ENCODE peak calls at places on chromosomes 13 and 19, in six cellular contexts. One of them, this sample, is unnamed.

GRCh38 chr19:39296055-39296645 is at the start of gene IFNL1:
- DNase-seq in iris pigment epithelial cell: no peak
- DNase-seq in GM03348: no peak
- DNase-seq in Calu3: peak
- DNase-seq in activated T-cell treated with anti-CD3 and anti-CD28 coated beads, Interleukin-2, amount 50 U/mL, for 72 hours: no peak
- DNase-seq in OCI-LY7: no peak
- DNase-seq in this sample: no peak

GRCh38 chr13:111656439-111656838 is 336.0 kb downstream of the TEX29 start:
- DNase-seq in iris pigment epithelial cell: no peak
- DNase-seq in GM03348: no peak
- DNase-seq in Calu3: no peak
- DNase-seq in activated T-cell treated with anti-CD3 and anti-CD28 coated beads, Interleukin-2, amount 50 U/mL, for 72 hours: no peak
- DNase-seq in OCI-LY7: no peak
- DNase-seq in this sample: no peak

GRCh38 chr13:27789495-27790303 is 2.6 kb upstream of the GSX1 start:
- DNase-seq in iris pigment epithelial cell: no peak
- DNase-seq in GM03348: no peak
- DNase-seq in Calu3: peak
- DNase-seq in activated T-cell treated with anti-CD3 and anti-CD28 coated beads, Interleukin-2, amount 50 U/mL, for 72 hours: no peak
- DNase-seq in OCI-LY7: peak
- DNase-seq in this sample: no peak

GRCh38 chr13:108020027-108020426 is 195.3 kb downstream of the LIG4 start:
- DNase-seq in iris pigment epithelial cell: no peak
- DNase-seq in GM03348: no peak
- DNase-seq in Calu3: peak
- DNase-seq in activated T-cell treated with anti-CD3 and anti-CD28 coated beads, Interleukin-2, amount 50 U/mL, for 72 hours: no peak
- DNase-seq in OCI-LY7: no peak
- DNase-seq in this sample: no peak

GRCh38 chr19:3398114-3398899 is 31.9 kb downstream of the NFIC start:
- DNase-seq in iris pigment epithelial cell: peak
- DNase-seq in GM03348: peak
- DNase-seq in Calu3: no peak
- DNase-seq in activated T-cell treated with anti-CD3 and anti-CD28 coated beads, Interleukin-2, amount 50 U/mL, for 72 hours: no peak
- DNase-seq in OCI-LY7: no peak
- DNase-seq in this sample: no peak

GRCh38 chr13:104805346-104805745 is 1730.1 kb downstream of the EFNB2 start:
- DNase-seq in iris pigment epithelial cell: no peak
- DNase-seq in GM03348: no peak
- DNase-seq in Calu3: no peak
- DNase-seq in activated T-cell treated with anti-CD3 and anti-CD28 coated beads, Interleukin-2, amount 50 U/mL, for 72 hours: no peak
- DNase-seq in OCI-LY7: no peak
- DNase-seq in this sample: no peak

GRCh38 chr13:59304596-59304995 is 859.1 kb downstream of the DIAPH3 start:
- DNase-seq in iris pigment epithelial cell: no peak
- DNase-seq in GM03348: no peak
- DNase-seq in Calu3: no peak
- DNase-seq in activated T-cell treated with anti-CD3 and anti-CD28 coated beads, Interleukin-2, amount 50 U/mL, for 72 hours: no peak
- DNase-seq in OCI-LY7: no peak
- DNase-seq in this sample: no peak

GRCh38 chr13:31950121-31950810 is 81.3 kb upstream of the FRY start:
- DNase-seq in iris pigment epithelial cell: no peak
- DNase-seq in GM03348: no peak
- DNase-seq in Calu3: no peak
- DNase-seq in activated T-cell treated with anti-CD3 and anti-CD28 coated beads, Interleukin-2, amount 50 U/mL, for 72 hours: no peak
- DNase-seq in OCI-LY7: no peak
- DNase-seq in this sample: no peak

GRCh38 chr13:113989585-113990300 is 15.9 kb upstream of the C13orf46 start:
- DNase-seq in iris pigment epithelial cell: no peak
- DNase-seq in GM03348: no peak
- DNase-seq in Calu3: no peak
- DNase-seq in activated T-cell treated with anti-CD3 and anti-CD28 coated beads, Interleukin-2, amount 50 U/mL, for 72 hours: no peak
- DNase-seq in OCI-LY7: no peak
- DNase-seq in this sample: no peak

GRCh38 chr19:40519352-40520322 is 52.8 kb downstream of the SPTBN4 start:
- DNase-seq in iris pigment epithelial cell: peak
- DNase-seq in GM03348: peak
- DNase-seq in Calu3: peak
- DNase-seq in activated T-cell treated with anti-CD3 and anti-CD28 coated beads, Interleukin-2, amount 50 U/mL, for 72 hours: peak
- DNase-seq in OCI-LY7: no peak
- DNase-seq in this sample: peak

GRCh38 chr13:27833206-27833605 is 40.9 kb downstream of the GSX1 start:
- DNase-seq in iris pigment epithelial cell: no peak
- DNase-seq in GM03348: no peak
- DNase-seq in Calu3: no peak
- DNase-seq in activated T-cell treated with anti-CD3 and anti-CD28 coated beads, Interleukin-2, amount 50 U/mL, for 72 hours: no peak
- DNase-seq in OCI-LY7: no peak
- DNase-seq in this sample: no peak

GRCh38 chr19:1295169-1296012 is 9.7 kb downstream of the EFNA2 start:
- DNase-seq in iris pigment epithelial cell: no peak
- DNase-seq in GM03348: peak
- DNase-seq in Calu3: no peak
- DNase-seq in activated T-cell treated with anti-CD3 and anti-CD28 coated beads, Interleukin-2, amount 50 U/mL, for 72 hours: peak
- DNase-seq in OCI-LY7: peak
- DNase-seq in this sample: peak

GRCh38 chr19:10936661-10937084 is 8.1 kb downstream of the TIMM29 start:
- DNase-seq in iris pigment epithelial cell: peak
- DNase-seq in GM03348: peak
- DNase-seq in Calu3: peak
- DNase-seq in activated T-cell treated with anti-CD3 and anti-CD28 coated beads, Interleukin-2, amount 50 U/mL, for 72 hours: peak
- DNase-seq in OCI-LY7: peak
- DNase-seq in this sample: peak

GRCh38 chr13:46953331-46953730 is 56.5 kb upstream of the HTR2A start:
- DNase-seq in iris pigment epithelial cell: no peak
- DNase-seq in GM03348: no peak
- DNase-seq in Calu3: no peak
- DNase-seq in activated T-cell treated with anti-CD3 and anti-CD28 coated beads, Interleukin-2, amount 50 U/mL, for 72 hours: no peak
- DNase-seq in OCI-LY7: no peak
- DNase-seq in this sample: no peak

GRCh38 chr19:15241259-15241658 is 9.0 kb upstream of the EPHX3 start:
- DNase-seq in iris pigment epithelial cell: no peak
- DNase-seq in GM03348: no peak
- DNase-seq in Calu3: no peak
- DNase-seq in activated T-cell treated with anti-CD3 and anti-CD28 coated beads, Interleukin-2, amount 50 U/mL, for 72 hours: no peak
- DNase-seq in OCI-LY7: no peak
- DNase-seq in this sample: no peak

GRCh38 chr13:57633950-57634828 is 2.6 kb downstream of the PCDH17 start:
- DNase-seq in iris pigment epithelial cell: no peak
- DNase-seq in GM03348: no peak
- DNase-seq in Calu3: no peak
- DNase-seq in activated T-cell treated with anti-CD3 and anti-CD28 coated beads, Interleukin-2, amount 50 U/mL, for 72 hours: no peak
- DNase-seq in OCI-LY7: no peak
- DNase-seq in this sample: no peak

GRCh38 chr13:34776390-34776981 is 165.6 kb upstream of the NBEA start:
- DNase-seq in iris pigment epithelial cell: no peak
- DNase-seq in GM03348: no peak
- DNase-seq in Calu3: no peak
- DNase-seq in activated T-cell treated with anti-CD3 and anti-CD28 coated beads, Interleukin-2, amount 50 U/mL, for 72 hours: no peak
- DNase-seq in OCI-LY7: no peak
- DNase-seq in this sample: no peak

GRCh38 chr19:39671739-39672363 is 16.1 kb downstream of the LGALS16 start:
- DNase-seq in iris pigment epithelial cell: peak
- DNase-seq in GM03348: peak
- DNase-seq in Calu3: peak
- DNase-seq in activated T-cell treated with anti-CD3 and anti-CD28 coated beads, Interleukin-2, amount 50 U/mL, for 72 hours: peak
- DNase-seq in OCI-LY7: peak
- DNase-seq in this sample: peak

GRCh38 chr19:10580979-10581631 is 6.0 kb downstream of the AP1M2 start:
- DNase-seq in iris pigment epithelial cell: peak
- DNase-seq in GM03348: peak
- DNase-seq in Calu3: peak
- DNase-seq in activated T-cell treated with anti-CD3 and anti-CD28 coated beads, Interleukin-2, amount 50 U/mL, for 72 hours: peak
- DNase-seq in OCI-LY7: peak
- DNase-seq in this sample: peak

GRCh38 chr13:97079726-97080125 is 85.5 kb upstream of the OXGR1 start:
- DNase-seq in iris pigment epithelial cell: peak
- DNase-seq in GM03348: no peak
- DNase-seq in Calu3: no peak
- DNase-seq in activated T-cell treated with anti-CD3 and anti-CD28 coated beads, Interleukin-2, amount 50 U/mL, for 72 hours: no peak
- DNase-seq in OCI-LY7: no peak
- DNase-seq in this sample: no peak

GRCh38 chr19:35295792-35296462 is 4.0 kb downstream of the MAG start:
- DNase-seq in iris pigment epithelial cell: no peak
- DNase-seq in GM03348: no peak
- DNase-seq in Calu3: no peak
- DNase-seq in activated T-cell treated with anti-CD3 and anti-CD28 coated beads, Interleukin-2, amount 50 U/mL, for 72 hours: peak
- DNase-seq in OCI-LY7: peak
- DNase-seq in this sample: no peak

This sample was measured in adipocyte.